ENCODE peak calls at places on chromosomes 5 and 9, in five cellular contexts. W is cardiac muscle cell; U is endodermal cell; X is CD8-positive, alpha-beta T cell; Q is SK-N-SH. J is an unnamed sample.

GRCh38 chr9:89750117-89750551 is 145.3 kb downstream of the GADD45G start:
- DNase-seq in W (peak; percentile 47), U (peak; percentile 61), X (no peak), Q (peak; percentile 71), J (no peak)

GRCh38 chr5:37799865-37800421 is 39.9 kb downstream of the GDNF start:
- DNase-seq in W (no peak), U (no peak), X (no peak), Q (no peak), J (no peak)

GRCh38 chr5:16568875-16569580 is 47.8 kb downstream of the RETREG1 start:
- DNase-seq in W (peak; percentile 17), U (no peak), X (no peak), Q (peak; percentile 80), J (no peak)

GRCh38 chr9:935348-935965 is 41.0 kb upstream of the DMRT3 start:
- DNase-seq in W (peak; percentile 15), U (no peak), X (no peak), Q (peak; percentile 10), J (no peak)

GRCh38 chr5:129591508-129592160 is 131.5 kb downstream of the ADAMTS19 start:
- DNase-seq in W (no peak), U (no peak), X (no peak), Q (no peak), J (no peak)

GRCh38 chr9:73042155-73042554 is 89.3 kb upstream of the ALDH1A1 start:
- DNase-seq in W (peak; percentile 38), U (no peak), X (no peak), Q (no peak), J (no peak)

GRCh38 chr9:90078988-90079457 is 474.2 kb downstream of the GADD45G start:
- DNase-seq in W (no peak), U (no peak), X (no peak), Q (no peak), J (no peak)

GRCh38 chr9:129838707-129839259 is 3.5 kb downstream of the USP20 start:
- DNase-seq in W (peak; percentile 42), U (no peak), X (no peak), Q (no peak), J (peak; percentile 73)

GRCh38 chr5:124253421-124253820 is 493.0 kb downstream of the ZNF608 start:
- DNase-seq in W (peak; percentile 18), U (no peak), X (no peak), Q (no peak), J (no peak)

GRCh38 chr5:174581483-174581882 is 142.9 kb upstream of the MSX2 start:
- DNase-seq in W (peak; percentile 46), U (peak; percentile 89), X (no peak), Q (peak; percentile 29), J (no peak)

GRCh38 chr9:78437721-78438610 is 141.0 kb downstream of the PSAT1 start:
- DNase-seq in W (no peak), U (no peak), X (no peak), Q (no peak), J (no peak)

GRCh38 chr9:136513191-136513590 is 30.4 kb upstream of the SEC16A start:
- DNase-seq in W (no peak), U (no peak), X (no peak), Q (no peak), J (no peak)

GRCh38 chr9:83458530-83458929 is 79.7 kb downstream of the FRMD3 start:
- DNase-seq in W (no peak), U (no peak), X (no peak), Q (no peak), J (no peak)
- H3K4me3 ChIP-seq in W (no peak overlapping the region), U (no peak overlapping the region), X (no peak overlapping the region), Q (no peak overlapping the region), J (no peak overlapping the region)

GRCh38 chr5:156929366-156929948 is 33.6 kb downstream of the TIMD4 start:
- DNase-seq in W (no peak), U (no peak), X (no peak), Q (no peak), J (no peak)

GRCh38 chr5:156936972-156937371 is 26.1 kb downstream of the TIMD4 start:
- DNase-seq in W (no peak), U (no peak), X (no peak), Q (no peak), J (no peak)

GRCh38 chr5:156934450-156935211 is 28.4 kb downstream of the TIMD4 start:
- DNase-seq in W (peak; percentile 2), U (peak; percentile 75), X (peak; percentile 58), Q (peak; percentile 36), J (no peak)
- TF ChIP-seq CTCF in W (peak; percentile 23), U (peak; percentile 83), X (peak; percentile 88), Q (peak; percentile 36), J (peak; percentile 44)

DNA sequence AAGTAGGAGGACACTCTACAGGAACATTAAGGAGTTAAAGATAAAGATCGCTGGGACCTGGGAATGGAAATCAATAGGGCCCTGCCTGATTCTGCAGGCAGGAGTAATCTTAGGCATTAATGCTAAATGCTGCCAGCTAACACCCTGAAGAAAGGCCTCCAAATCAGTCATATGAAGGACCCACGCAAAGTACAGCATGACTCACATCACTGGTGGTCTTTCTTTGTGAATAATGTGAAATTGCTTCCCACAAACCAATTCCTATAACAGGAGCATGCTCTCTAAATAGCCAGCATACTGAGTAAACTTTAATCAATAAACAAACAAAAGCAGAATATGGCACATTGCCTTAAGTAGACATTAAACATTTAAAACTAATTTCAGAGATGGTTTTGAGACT is 172.3 kb downstream of the SEMA5A start:
- DNase-seq in W (no peak), U (no peak), X (no peak), Q (no peak), J (no peak)
- H3K36me3 ChIP-seq in W (no peaks in the 10 kb centered on the region), U (peaks cover 77% of the 10 kb centered on the region), X (no peaks in the 10 kb centered on the region), Q (no peaks in the 10 kb centered on the region), J (peaks cover 7% of the 10 kb centered on the region)

DNA sequence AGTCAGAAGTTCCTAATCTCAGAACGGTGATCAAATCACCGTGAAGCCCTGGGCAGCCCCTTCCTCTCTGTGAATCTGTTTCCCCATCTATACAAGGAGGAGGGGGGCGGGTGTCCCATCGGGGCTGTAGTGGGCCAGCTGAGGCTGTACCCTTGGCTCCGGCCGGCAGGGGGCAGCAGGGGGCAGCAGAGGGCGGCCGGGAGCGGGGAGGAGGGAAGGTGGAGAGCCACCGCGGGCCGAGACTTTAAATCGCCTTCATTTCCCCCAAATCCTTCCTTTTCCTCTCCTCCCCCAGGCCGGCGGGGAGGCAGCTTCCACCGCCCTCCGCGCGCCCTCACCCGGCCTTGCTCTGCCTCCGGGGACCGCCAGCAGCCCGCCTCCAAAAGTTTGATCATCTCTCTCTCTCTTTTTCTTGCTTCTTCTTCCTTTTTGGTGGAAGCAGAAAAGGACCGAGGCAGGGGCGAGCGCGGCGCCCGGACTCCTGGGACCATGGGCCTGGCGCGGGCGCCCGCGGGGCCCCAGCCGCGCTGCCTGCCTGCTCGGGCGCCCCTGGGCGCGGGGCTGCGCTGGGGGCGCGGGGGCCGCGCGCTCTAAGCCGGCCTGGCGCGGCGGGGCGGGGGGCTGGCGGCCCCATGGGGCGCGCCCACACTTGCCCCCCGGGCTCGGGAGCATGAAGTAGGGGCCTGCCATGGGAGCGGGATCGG is at the start of gene COL27A1:
- DNase-seq in W (peak; percentile 88), U (peak; percentile 97), X (peak; percentile 76), Q (peak; percentile 97), J (no peak)
- H3K4me3 ChIP-seq in W (peak within 1 kb of the TSS; percentile 73), U (peak within 1 kb of the TSS; percentile 94), X (peak within 1 kb of the TSS; percentile 45), Q (peak within 1 kb of the TSS; percentile 88), J (peak within 1 kb of the TSS; percentile 66)

DNA sequence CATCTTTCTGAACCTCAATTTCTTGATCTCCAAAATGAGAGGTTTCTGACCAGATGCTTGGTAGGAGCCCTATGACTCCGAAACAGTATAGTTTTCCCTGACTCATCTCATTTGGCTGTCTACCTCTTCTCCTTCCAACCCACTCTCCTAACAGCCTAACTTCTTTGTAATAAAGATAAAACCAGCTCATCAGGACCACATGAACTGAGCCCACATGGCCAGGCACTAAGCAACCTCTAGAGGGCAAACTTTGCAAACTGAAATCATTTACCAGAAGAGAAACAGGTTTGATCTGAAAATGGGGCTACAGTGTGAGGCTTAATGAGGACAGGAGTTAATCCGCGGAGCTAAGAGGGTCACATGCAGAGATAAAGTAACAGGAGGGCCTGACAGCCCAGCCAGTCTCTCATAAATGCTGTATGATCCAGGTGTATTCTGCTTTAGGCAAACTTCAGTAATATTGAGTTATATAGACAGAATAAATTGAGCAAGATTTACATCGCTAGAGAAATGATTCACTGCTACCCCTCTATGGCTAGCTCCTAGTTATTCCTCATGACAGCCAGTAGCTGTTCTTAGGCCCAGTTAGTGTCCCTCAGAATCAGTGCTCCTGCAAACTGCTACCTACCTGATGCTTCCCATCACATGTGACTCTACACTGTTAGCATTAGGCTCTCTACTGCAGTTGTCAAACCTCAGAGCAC is 64.6 kb downstream of the ABCA1 start:
- DNase-seq in W (peak; percentile 88), U (peak; percentile 85), X (peak; percentile 44), Q (peak; percentile 82), J (peak; percentile 46)
- TF ChIP-seq CTCF in W (peak; percentile 91), U (peak; percentile 92), X (peak; percentile 82), Q (peak; percentile 95), J (peak; percentile 89)

GRCh38 chr9:126704157-126704941 is 90.6 kb downstream of the LMX1B start:
- DNase-seq in W (peak; percentile 70), U (peak; percentile 79), X (no peak), Q (peak; percentile 52), J (no peak)
- H3K36me3 ChIP-seq in W (no peaks in the 10 kb centered on the region), U (no peaks in the 10 kb centered on the region), X (no peaks in the 10 kb centered on the region), Q (no peaks in the 10 kb centered on the region), J (no peaks in the 10 kb centered on the region)

DNA sequence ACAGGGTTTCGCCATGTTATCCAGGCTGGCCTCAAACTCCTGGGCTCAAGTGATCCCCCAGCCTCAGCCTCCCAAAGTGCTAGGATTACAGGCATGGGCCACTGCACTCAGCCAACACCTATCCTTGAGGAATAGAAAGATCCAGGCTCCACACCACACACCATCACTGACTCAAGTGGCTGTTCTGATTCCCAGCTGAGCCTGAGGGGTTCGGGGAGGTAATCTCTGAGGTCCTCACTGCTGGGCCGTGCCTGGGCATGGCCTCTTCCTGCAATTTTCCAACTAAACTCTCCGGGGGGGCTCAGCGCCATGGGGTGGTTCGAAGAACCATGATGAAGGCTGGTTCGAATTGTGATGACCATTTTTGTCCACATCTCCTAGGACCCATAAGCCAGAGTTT is 31.0 kb upstream of the IL17B start:
- DNase-seq in W (no peak), U (no peak), X (no peak), Q (no peak), J (no peak)
- H3K4me3 ChIP-seq in W (no peak overlapping the region), U (no peak overlapping the region), X (no peak overlapping the region), Q (no peak overlapping the region), J (peak overlapping the region; percentile 87)

GRCh38 chr9:133664651-133665050 is 28.5 kb downstream of the DBH start:
- DNase-seq in W (no peak), U (no peak), X (no peak), Q (peak; percentile 68), J (no peak)
- TF ChIP-seq CTCF in W (no peak), U (peak; percentile 53), X (no peak), Q (no peak), J (no peak)

DNA sequence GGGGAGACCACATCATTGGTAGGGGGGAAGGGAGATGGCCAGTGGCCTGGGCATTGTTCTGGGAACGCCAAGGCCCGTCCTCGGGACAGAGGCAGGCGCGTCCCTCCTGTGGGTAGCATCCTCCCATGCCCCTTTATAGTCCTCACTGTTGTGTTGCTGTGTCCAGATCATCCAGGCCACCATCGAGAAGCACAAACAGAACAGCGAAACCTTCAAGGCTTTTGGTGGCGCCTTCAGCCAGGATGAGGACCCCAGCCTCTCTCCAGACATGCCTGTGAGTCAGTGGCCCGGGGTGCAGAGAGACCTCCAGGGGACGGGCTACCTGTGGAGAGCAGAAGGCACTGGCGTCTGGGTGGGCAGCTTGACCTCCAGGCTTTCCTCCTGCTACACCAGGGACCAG is 38.4 kb upstream of the SUSD3 start:
- DNase-seq in W (no peak), U (no peak), X (no peak), Q (no peak), J (no peak)
- H3K36me3 ChIP-seq in W (no peaks in the 10 kb centered on the region), U (no peaks in the 10 kb centered on the region), X (peaks cover 83% of the 10 kb centered on the region), Q (no peaks in the 10 kb centered on the region), J (no peaks in the 10 kb centered on the region)